ENCODE peak calls at places on chromosomes 13 and 19, in seven cellular contexts. E is thoracic aorta; L is activated effector memory CD4-positive, alpha-beta T cell treated with anti-CD3 and anti-CD28 coated beads, Interleukin-2, amount 50 U/mL, for 16 hours; A is A549; K is PC-3; J is psoas muscle; B is iPS-NIHi11. O is an unnamed sample.

GRCh38 chr13:83780201-83780600 is 102.1 kb downstream of the SLITRK1 start:
- DNase-seq in B (peak), L (no peak), E (no peak), K (peak), J (no peak), A (no peak), O (no peak)

GRCh38 chr13:40974460-40975407 is 44.4 kb downstream of the ELF1 start:
- DNase-seq in J (no peak), E (no peak), B (peak), K (peak), A (peak), L (no peak), O (no peak)

GRCh38 chr19:41478171-41478570 is 35.2 kb downstream of the ERICH4 start:
- DNase-seq in A (no peak), L (no peak), E (no peak), K (no peak), B (no peak), J (no peak), O (no peak)

GRCh38 chr13:93025984-93026383 is 200.6 kb upstream of the GPC6 start:
- DNase-seq in K (no peak), B (no peak), L (no peak), A (no peak), J (no peak), E (no peak), O (no peak)

GRCh38 chr19:11420894-11421606 is 1.9 kb upstream of the RGL3 start:
- DNase-seq in E (no peak), J (peak), L (no peak), A (no peak), K (no peak), B (peak), O (no peak)

GRCh38 chr13:44759222-44759721 is 183.1 kb upstream of the TSC22D1 start:
- DNase-seq in K (no peak), A (no peak), B (no peak), J (no peak), E (no peak), L (no peak), O (no peak)

GRCh38 chr13:79295906-79296564 is 110.0 kb downstream of the RBM26 start:
- DNase-seq in B (no peak), E (no peak), J (no peak), K (peak), A (no peak), L (no peak), O (no peak)

GRCh38 chr19:48964205-48965032 is 690 bp upstream of the FTL start:
- DNase-seq in J (no peak), E (no peak), A (peak), L (no peak), B (no peak), K (no peak), O (peak)

GRCh38 chr19:51071006-51071405 is 6.1 kb upstream of the KLK13 start:
- DNase-seq in L (no peak), J (no peak), K (peak), E (no peak), A (no peak), B (no peak), O (no peak)

GRCh38 chr13:35953537-35954206 is 177.5 kb downstream of the DCLK1 start:
- DNase-seq in K (peak), B (peak), L (no peak), E (peak), A (peak), J (peak), O (peak)

GRCh38 chr13:93144031-93144430 is 82.6 kb upstream of the GPC6 start:
- DNase-seq in K (no peak), B (no peak), E (no peak), J (no peak), L (no peak), A (no peak), O (no peak)

GRCh38 chr13:107977175-107977574 is 238.2 kb downstream of the LIG4 start:
- DNase-seq in E (no peak), B (no peak), L (no peak), A (no peak), J (no peak), K (no peak), O (no peak)

GRCh38 chr19:49591731-49592485 is 926 bp downstream of the PRR12 start:
- DNase-seq in A (peak), K (peak), E (no peak), B (peak), L (peak), J (peak), O (no peak)

GRCh38 chr13:82654851-82655517 is 1227.3 kb downstream of the SLITRK1 start:
- DNase-seq in L (no peak), E (peak), A (no peak), B (no peak), K (no peak), J (peak), O (no peak)

GRCh38 chr19:17385878-17386611 is 8.0 kb downstream of the CCDC194 start:
- DNase-seq in B (peak), L (peak), K (peak), A (peak), J (peak), E (no peak), O (no peak)

GRCh38 chr19:19539738-19540703 is 2.0 kb downstream of the CILP2 start:
- DNase-seq in J (peak), A (no peak), E (no peak), K (peak), L (peak), B (peak), O (no peak)

GRCh38 chr13:50676602-50677001 is 166.9 kb downstream of the DLEU7 start:
- DNase-seq in A (no peak), B (no peak), K (peak), E (no peak), L (no peak), J (no peak), O (no peak)

GRCh38 chr19:41426952-41427646 is at the start of gene B3GNT8:
- DNase-seq in K (no peak), J (peak), L (peak), A (no peak), E (peak), B (peak), O (peak)

GRCh38 chr19:48258350-48258749 is 2.6 kb upstream of the CARD8 start:
- DNase-seq in L (peak), A (no peak), E (no peak), B (no peak), K (no peak), J (no peak), O (no peak)

GRCh38 chr13:42752731-42753130 is 28.7 kb upstream of the FAM216B start:
- DNase-seq in B (no peak), J (no peak), K (no peak), L (no peak), E (no peak), A (no peak), O (no peak)

GRCh38 chr19:45554481-45554880 is 30.1 kb downstream of the OPA3 start:
- DNase-seq in A (no peak), B (no peak), E (no peak), K (no peak), J (no peak), L (no peak), O (no peak)

GRCh38 chr13:110319774-110320509 is 12.9 kb downstream of the COL4A2 start:
- DNase-seq in E (no peak), L (no peak), A (peak), J (no peak), B (no peak), K (peak), O (no peak)

GRCh38 chr19:47272448-47273312 is 2.0 kb upstream of the INAFM1 start:
- DNase-seq in A (no peak), L (no peak), E (peak), K (peak), B (peak), J (peak), O (no peak)

GRCh38 chr19:8332976-8333770 is 9.9 kb downstream of the KANK3 start:
- DNase-seq in K (no peak), E (no peak), A (no peak), L (no peak), J (no peak), B (no peak), O (no peak)

GRCh38 chr19:5107432-5108122 is 138.7 kb downstream of the KDM4B start:
- DNase-seq in B (no peak), J (no peak), E (no peak), K (no peak), L (no peak), A (no peak), O (no peak)

GRCh38 chr13:41917641-41918040 is 43.3 kb downstream of the VWA8 start:
- DNase-seq in L (no peak), B (no peak), E (no peak), K (no peak), A (no peak), J (no peak), O (peak)

GRCh38 chr13:71240906-71241305 is 626.1 kb downstream of the DACH1 start:
- DNase-seq in J (no peak), K (peak), L (no peak), B (peak), A (no peak), E (no peak), O (no peak)

GRCh38 chr19:48513289-48514122 is 1.9 kb upstream of the LMTK3 start:
- DNase-seq in E (no peak), K (peak), A (peak), J (no peak), L (peak), B (peak), O (no peak)

GRCh38 chr13:104004572-104004971 is 938.4 kb upstream of the SLC10A2 start:
- DNase-seq in A (no peak), E (no peak), J (no peak), B (no peak), K (no peak), L (no peak), O (no peak)

GRCh38 chr19:34082289-34083077 is 89.8 kb upstream of the LSM14A start:
- DNase-seq in J (no peak), E (no peak), B (peak), L (no peak), K (no peak), A (no peak), O (no peak)

GRCh38 chr13:26867451-26868067 is 107.0 kb upstream of the GPR12 start:
- DNase-seq in J (no peak), E (no peak), K (peak), L (no peak), B (peak), A (peak), O (no peak)